ENCODE peak calls at places on chromosomes 13 and 19, in five cellular contexts. D is choroid plexus epithelial cell, S is progenitor cell of endocrine pancreas, N is heart left ventricle, K is mucosa of descending colon. Q is an unnamed sample.

GRCh38 chr13:106471957-106472543 is 63.4 kb downstream of the EFNB2 start:
- DNase-seq in D (peak; percentile 75), S (no peak), N (no peak), K (peak; percentile 62), Q (no peak)

GRCh38 chr13:44198826-44199225 is 174.8 kb upstream of the SERP2 start:
- DNase-seq in D (peak; percentile 19), S (no peak), N (no peak), K (no peak), Q (no peak)

GRCh38 chr13:45482571-45483173 is 17.9 kb downstream of the COG3 start:
- DNase-seq in D (peak; percentile 59), S (no peak), N (no peak), K (no peak), Q (no peak)

GRCh38 chr19:16834747-16835146 is 5.5 kb downstream of the SIN3B start:
- DNase-seq in D (no peak), S (no peak), N (no peak), K (no peak), Q (no peak)

GRCh38 chr19:19552811-19553210 is 14.7 kb downstream of the CILP2 start:
- DNase-seq in D (peak; percentile 54), S (no peak), N (no peak), K (no peak), Q (peak; percentile 82)

GRCh38 chr13:64311948-64312347 is 2896.3 kb upstream of the PCDH20 start:
- DNase-seq in D (no peak), S (no peak), N (no peak), K (no peak), Q (no peak)

GRCh38 chr13:69107436-69107835 is 1000.2 kb upstream of the ATXN8OS start:
- DNase-seq in D (no peak), S (no peak), N (no peak), K (no peak), Q (no peak)

GRCh38 chr19:44635581-44636438 is 7.9 kb upstream of the PVR start:
- DNase-seq in D (peak; percentile 53), S (no peak), N (no peak), K (no peak), Q (no peak)

GRCh38 chr19:48249502-48250014 is 6.2 kb downstream of the CARD8 start:
- DNase-seq in D (peak; percentile 40), S (no peak), N (peak; percentile 73), K (peak; percentile 73), Q (peak; percentile 53)

GRCh38 chr19:42942187-42942789 is 5.3 kb upstream of the PSG7 start:
- DNase-seq in D (peak; percentile 52), S (no peak), N (no peak), K (no peak), Q (no peak)

GRCh38 chr13:19057588-19058340 is 123.9 kb downstream of the TUBA3C start:
- DNase-seq in D (no peak), S (no peak), N (no peak), K (no peak), Q (no peak)

GRCh38 chr13:74290324-74290773 is 156.1 kb upstream of the KLF12 start:
- DNase-seq in D (peak; percentile 98), S (no peak), N (peak; percentile 40), K (no peak), Q (peak; percentile 7)

GRCh38 chr19:40084948-40085347 is 5.8 kb downstream of the ZNF780A start:
- DNase-seq in D (peak; percentile 41), S (no peak), N (no peak), K (no peak), Q (no peak)

GRCh38 chr19:7979559-7979958 is 25.9 kb downstream of the ELAVL1 start:
- DNase-seq in D (no peak), S (no peak), N (no peak), K (peak; percentile 34), Q (no peak)

GRCh38 chr13:114108141-114108761 is 24.2 kb downstream of the RASA3 start:
- DNase-seq in D (no peak), S (no peak), N (no peak), K (peak; percentile 49), Q (no peak)

GRCh38 chr19:10070730-10071446 is 15.2 kb upstream of the SHFL start:
- DNase-seq in D (no peak), S (no peak), N (no peak), K (no peak), Q (no peak)

GRCh38 chr19:28715157-28715556 is 497.8 kb downstream of the UQCRFS1 start:
- DNase-seq in D (no peak), S (no peak), N (no peak), K (no peak), Q (no peak)

GRCh38 chr19:2573916-2574315 is 98.0 kb downstream of the GADD45B start:
- DNase-seq in D (no peak), S (no peak), N (no peak), K (no peak), Q (no peak)

GRCh38 chr13:103898481-103898880 is 832.3 kb upstream of the SLC10A2 start:
- DNase-seq in D (no peak), S (no peak), N (no peak), K (no peak), Q (no peak)

GRCh38 chr19:51552996-51553725 is 17.9 kb upstream of the ZNF175 start:
- DNase-seq in D (peak; percentile 67), S (peak; percentile 83), N (peak; percentile 76), K (no peak), Q (peak; percentile 52)

GRCh38 chr13:110390572-110390971 is 83.5 kb downstream of the COL4A2 start:
- DNase-seq in D (peak; percentile 90), S (no peak), N (no peak), K (no peak), Q (no peak)

GRCh38 chr13:28100149-28101121 is at the start of gene FLT3:
- DNase-seq in D (peak; percentile 78), S (peak; percentile 33), N (peak; percentile 21), K (peak; percentile 60), Q (peak; percentile 78)

GRCh38 chr13:22693691-22694090 is 487.1 kb upstream of the SGCG start:
- DNase-seq in D (no peak), S (no peak), N (no peak), K (no peak), Q (no peak)

GRCh38 chr19:45195764-45196163 is 17.2 kb downstream of the BLOC1S3 start:
- DNase-seq in D (peak; percentile 16), S (no peak), N (no peak), K (no peak), Q (no peak)

GRCh38 chr19:12913871-12914690 is 5.0 kb downstream of the SYCE2 start:
- DNase-seq in D (peak; percentile 54), S (no peak), N (no peak), K (no peak), Q (no peak)

GRCh38 chr13:42474954-42475353 is 99.0 kb upstream of the TNFSF11 start:
- DNase-seq in D (peak; percentile 98), S (no peak), N (no peak), K (no peak), Q (no peak)

GRCh38 chr13:42477588-42478190 is 96.3 kb upstream of the TNFSF11 start:
- DNase-seq in D (peak; percentile 86), S (no peak), N (no peak), K (no peak), Q (no peak)

GRCh38 chr13:42484396-42484795 is 89.6 kb upstream of the TNFSF11 start:
- DNase-seq in D (peak; percentile 68), S (no peak), N (no peak), K (no peak), Q (no peak)

GRCh38 chr13:42478531-42479156 is 95.3 kb upstream of the TNFSF11 start:
- DNase-seq in D (peak; percentile 85), S (no peak), N (no peak), K (no peak), Q (peak; percentile 46)
- TF ChIP-seq CTCF in D (peak; percentile 76), S (peak; percentile 33), N (peak; percentile 15), K (no peak), Q (peak; percentile 19)

GRCh38 chr19:41395355-41395754 is 1.8 kb downstream of the EXOSC5 start:
- DNase-seq in D (no peak), S (no peak), N (no peak), K (no peak), Q (no peak)

GRCh38 chr19:41399091-41399490 is 1.5 kb downstream of the BCKDHA start:
- DNase-seq in D (no peak), S (no peak), N (no peak), K (no peak), Q (no peak)

GRCh38 chr19:41398042-41398403 is 405 bp downstream of the BCKDHA start:
- DNase-seq in D (no peak), S (no peak), N (no peak), K (no peak), Q (no peak)

GRCh38 chr19:41398603-41399002 is 985 bp downstream of the BCKDHA start:
- DNase-seq in D (no peak), S (no peak), N (no peak), K (no peak), Q (no peak)

GRCh38 chr19:41397086-41398041 is at the start of the genes BCKDHA and EXOSC5:
- DNase-seq in D (peak; percentile 100), S (peak; percentile 98), N (peak; percentile 99), K (peak; percentile 99), Q (peak; percentile 98)
- TF ChIP-seq CTCF in D (no peak), S (no peak), N (no peak), K (no peak), Q (no peak)

GRCh38 chr13:72218966-72219365 is 352.0 kb upstream of the DACH1 start:
- DNase-seq in D (no peak), S (no peak), N (no peak), K (no peak), Q (no peak)

GRCh38 chr13:72217142-72217541 is 350.1 kb upstream of the DACH1 start:
- DNase-seq in D (no peak), S (no peak), N (no peak), K (no peak), Q (no peak)

DNA sequence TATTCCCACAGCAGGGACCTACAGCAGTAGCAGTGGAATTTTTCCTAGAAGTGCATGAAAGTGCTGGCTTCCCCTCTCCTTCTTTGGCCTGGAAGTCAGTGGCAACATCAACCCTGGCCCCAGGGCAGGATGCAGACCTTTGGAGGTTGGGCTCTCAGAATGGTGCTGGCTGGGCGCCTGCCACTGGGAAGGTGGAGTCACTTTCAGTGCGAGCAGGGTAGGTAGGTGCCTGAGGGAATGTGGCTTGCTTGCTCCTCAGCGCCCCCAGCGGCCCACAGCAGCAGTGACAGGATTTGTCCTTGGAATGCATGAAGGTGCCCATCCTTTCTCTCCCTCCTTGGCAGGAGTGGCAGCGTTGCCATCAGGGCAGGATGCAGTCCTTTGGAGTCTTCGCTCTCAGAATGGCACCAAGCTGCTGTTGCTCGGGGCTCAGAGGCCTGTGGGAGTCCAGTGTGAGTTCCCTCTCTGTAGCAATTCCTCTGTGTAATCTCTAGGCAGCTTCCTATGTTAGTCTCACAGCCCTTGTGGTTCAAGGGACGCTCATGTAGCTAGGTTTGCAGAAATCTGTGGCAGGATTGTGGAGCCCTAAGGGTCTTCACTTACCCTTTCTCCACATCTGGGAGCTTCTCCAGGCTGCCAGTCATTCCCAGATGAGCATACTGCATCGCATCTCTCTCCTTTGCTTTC is 354.4 kb upstream of the DACH1 start:
- DNase-seq in D (peak; percentile 26), S (no peak), N (no peak), K (peak; percentile 54), Q (peak; percentile 3)
- TF ChIP-seq CTCF in D (peak; percentile 78), S (peak; percentile 72), N (peak; percentile 26), K (peak; percentile 36), Q (peak; percentile 48)

GRCh38 chr19:8986296-8986695 is 23.9 kb downstream of the MUC16 start:
- DNase-seq in D (no peak), S (no peak), N (no peak), K (no peak), Q (no peak)

DNA sequence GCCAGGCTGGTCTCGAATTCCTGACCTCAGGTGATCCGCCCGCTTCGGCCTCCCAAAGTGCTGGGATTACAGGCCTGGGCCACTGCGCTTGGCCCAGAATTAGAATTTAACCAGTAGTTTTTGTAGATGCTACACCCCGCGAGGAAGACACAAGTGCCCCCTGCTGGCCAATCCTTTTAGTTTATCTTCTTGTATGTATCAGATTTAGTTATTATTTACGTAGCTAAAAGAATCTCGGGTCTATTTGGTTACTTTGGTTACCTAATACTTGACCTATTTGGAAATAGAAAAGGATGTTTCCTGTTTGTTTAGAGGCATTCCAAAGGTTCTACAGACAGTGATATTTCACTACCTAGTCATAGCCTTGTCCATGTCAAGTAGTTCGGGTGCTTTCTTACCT is 22.0 kb downstream of the MUC16 start:
- DNase-seq in D (no peak), S (no peak), N (no peak), K (no peak), Q (no peak)
- TF ChIP-seq CTCF in D (no peak), S (no peak), N (no peak), K (no peak), Q (no peak)